ENCODE peak calls at places on chromosomes 16 and 17, in nine cellular contexts. U, R, N, X, M, Q, T, I and Z are unnamed samples.

GRCh38 chr17:57279432-57279831 is 23.1 kb downstream of the MSI2 start:
- DNase-seq in U (no peak), R (peak), N (no peak), X (no peak), M (no peak), Q (no peak), T (no peak), I (no peak), Z (no peak)

GRCh38 chr17:21375757-21376584 is at the start of gene KCNJ12:
- DNase-seq in U (no peak), R (peak), N (no peak), X (no peak), M (no peak), Q (no peak), T (no peak), I (no peak), Z (no peak)

GRCh38 chr17:76549215-76549518 is 9.3 kb downstream of the PRCD start:
- DNase-seq in U (no peak), R (no peak), N (no peak), X (no peak), M (no peak), Q (no peak), T (no peak), I (no peak), Z (no peak)

GRCh38 chr17:48981927-48982539 is 13.6 kb upstream of the GIP start:
- DNase-seq in U (no peak), R (no peak), N (no peak), X (no peak), M (no peak), Q (no peak), T (peak), I (no peak), Z (no peak)

GRCh38 chr16:51290410-51290809 is 139.3 kb upstream of the SALL1 start:
- DNase-seq in U (no peak), R (no peak), N (no peak), X (no peak), M (no peak), Q (no peak), T (no peak), I (no peak), Z (no peak)

GRCh38 chr16:67386861-67387455 is 6.3 kb downstream of the TPPP3 start:
- DNase-seq in U (no peak), R (no peak), N (no peak), X (no peak), M (no peak), Q (no peak), T (no peak), I (no peak), Z (no peak)

GRCh38 chr16:69798466-69798865 is 36.3 kb downstream of the WWP2 start:
- DNase-seq in U (no peak), R (peak), N (no peak), X (peak), M (no peak), Q (no peak), T (no peak), I (no peak), Z (no peak)

GRCh38 chr17:74354123-74354522 is 7.5 kb downstream of the BTBD17 start:
- DNase-seq in U (no peak), R (no peak), N (no peak), X (no peak), M (peak), Q (no peak), T (peak), I (no peak), Z (no peak)

GRCh38 chr16:82888616-82889015 is 261.8 kb downstream of the CDH13 start:
- DNase-seq in U (peak), R (peak), N (peak), X (peak), M (no peak), Q (no peak), T (no peak), I (peak), Z (peak)

GRCh38 chr17:52465407-52465806 is 306.9 kb upstream of the CA10 start:
- DNase-seq in U (no peak), R (no peak), N (no peak), X (no peak), M (no peak), Q (no peak), T (no peak), I (no peak), Z (no peak)

GRCh38 chr17:59155439-59156177 is at the start of gene PRR11:
- DNase-seq in U (peak), R (peak), N (peak), X (peak), M (peak), Q (no peak), T (peak), I (no peak), Z (peak)

GRCh38 chr17:40827746-40828453 is 5.5 kb upstream of the KRT10 start:
- DNase-seq in U (no peak), R (peak), N (no peak), X (peak), M (no peak), Q (no peak), T (no peak), I (no peak), Z (no peak)

GRCh38 chr16:88892065-88892464 is 25.6 kb upstream of the PABPN1L start:
- DNase-seq in U (no peak), R (no peak), N (no peak), X (no peak), M (no peak), Q (no peak), T (no peak), I (no peak), Z (no peak)

GRCh38 chr17:29569245-29569950 is 897 bp downstream of the TP53I13 start:
- DNase-seq in U (no peak), R (no peak), N (no peak), X (no peak), M (no peak), Q (no peak), T (no peak), I (no peak), Z (no peak)

GRCh38 chr16:89188064-89188441 is 12.3 kb downstream of the SLC22A31 start:
- DNase-seq in U (no peak), R (no peak), N (no peak), X (no peak), M (no peak), Q (no peak), T (no peak), I (no peak), Z (no peak)

GRCh38 chr17:29867643-29868181 is 62.3 kb downstream of the SSH2 start:
- DNase-seq in U (no peak), R (no peak), N (no peak), X (peak), M (no peak), Q (no peak), T (no peak), I (no peak), Z (no peak)

GRCh38 chr17:792277-792676 is 10.1 kb downstream of the MRM3 start:
- DNase-seq in U (no peak), R (no peak), N (no peak), X (no peak), M (no peak), Q (no peak), T (no peak), I (no peak), Z (no peak)

GRCh38 chr16:72072514-72073342 is 9.7 kb downstream of the HPR start:
- DNase-seq in U (no peak), R (no peak), N (no peak), X (peak), M (no peak), Q (no peak), T (no peak), I (peak), Z (no peak)

GRCh38 chr17:69175812-69176517 is 34.3 kb upstream of the ABCA6 start:
- DNase-seq in U (no peak), R (peak), N (peak), X (peak), M (no peak), Q (no peak), T (no peak), I (peak), Z (peak)

GRCh38 chr16:22370038-22370541 is 4.3 kb downstream of the CDR2 start:
- DNase-seq in U (no peak), R (no peak), N (peak), X (peak), M (no peak), Q (no peak), T (no peak), I (no peak), Z (no peak)

GRCh38 chr17:19867654-19868395 is at the start of gene ULK2:
- DNase-seq in U (no peak), R (peak), N (peak), X (peak), M (peak), Q (peak), T (peak), I (no peak), Z (no peak)

GRCh38 chr16:57996406-57997175 is 3.9 kb downstream of the ZNF319 start:
- DNase-seq in U (no peak), R (no peak), N (no peak), X (no peak), M (no peak), Q (no peak), T (no peak), I (no peak), Z (no peak)

GRCh38 chr17:78013683-78014467 is 55.4 kb downstream of the TNRC6C start:
- DNase-seq in U (peak), R (peak), N (no peak), X (peak), M (peak), Q (peak), T (peak), I (peak), Z (no peak)

GRCh38 chr17:77445030-77445907 is 304.5 kb downstream of the SEC14L1 start:
- DNase-seq in U (no peak), R (no peak), N (no peak), X (peak), M (peak), Q (peak), T (no peak), I (no peak), Z (no peak)

GRCh38 chr16:32116080-32116479 is 137.0 kb upstream of the TP53TG3D start:
- DNase-seq in U (no peak), R (no peak), N (no peak), X (no peak), M (no peak), Q (no peak), T (no peak), I (no peak), Z (no peak)

GRCh38 chr17:42285346-42286050 is 2.8 kb upstream of the STAT5A start:
- DNase-seq in U (no peak), R (no peak), N (no peak), X (no peak), M (no peak), Q (no peak), T (no peak), I (no peak), Z (no peak)

GRCh38 chr17:35163886-35164285 is 16.3 kb downstream of the UNC45B start:
- DNase-seq in U (no peak), R (no peak), N (no peak), X (no peak), M (no peak), Q (no peak), T (no peak), I (no peak), Z (no peak)

GRCh38 chr17:40564883-40565744 is at the start of gene CCR7:
- DNase-seq in U (no peak), R (no peak), N (no peak), X (no peak), M (peak), Q (no peak), T (no peak), I (no peak), Z (no peak)

GRCh38 chr16:79902351-79902750 is 301.8 kb upstream of the MAF start:
- DNase-seq in U (no peak), R (peak), N (no peak), X (no peak), M (no peak), Q (no peak), T (no peak), I (no peak), Z (no peak)

GRCh38 chr17:7262192-7263070 is at the start of gene CLDN7:
- DNase-seq in U (no peak), R (no peak), N (no peak), X (no peak), M (no peak), Q (no peak), T (peak), I (no peak), Z (no peak)
- H3K4me3 ChIP-seq in U (peak), R (peak), N (no peak), X (peak), M (peak), Q (peak), T (peak), I (peak), Z (peak)

GRCh38 chr16:12257926-12258561 is 281.5 kb downstream of the SNX29 start:
- DNase-seq in U (no peak), R (no peak), N (no peak), X (no peak), M (no peak), Q (no peak), T (no peak), I (no peak), Z (no peak)
- TF ChIP-seq CTCF in U (no peak), R (no peak), N (no peak), X (no peak), M (no peak), Q (no peak), T (peak), I (no peak), Z (no peak)

GRCh38 chr17:34076743-34077631 is 178.1 kb upstream of the CCL2 start:
- DNase-seq in U (no peak), R (no peak), N (no peak), X (no peak), M (no peak), Q (no peak), T (no peak), I (no peak), Z (no peak)
- H3K4me3 ChIP-seq in U (no peak), R (no peak), N (no peak), X (no peak), M (no peak), Q (no peak), T (no peak), I (no peak), Z (no peak)

DNA sequence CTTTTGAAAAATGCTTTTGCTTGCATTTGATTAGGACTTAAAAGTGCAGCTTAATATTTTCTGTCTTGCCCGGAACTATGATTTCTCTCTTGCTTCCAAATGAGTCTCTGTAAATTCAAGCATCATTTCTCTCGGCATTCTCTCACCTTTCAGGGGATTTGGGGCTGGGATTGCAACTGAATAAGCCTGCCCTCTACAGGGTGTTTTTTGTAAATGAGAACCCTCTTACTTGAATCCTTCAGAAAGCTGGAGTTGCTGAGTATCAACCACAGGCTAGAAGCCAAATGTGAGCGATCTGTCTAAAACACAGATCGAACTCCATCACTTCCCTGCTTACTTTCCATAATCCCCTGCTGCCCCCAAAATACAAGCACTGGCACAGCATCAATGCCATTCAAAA is 234.6 kb downstream of the TMEM114 start:
- DNase-seq in U (no peak), R (no peak), N (no peak), X (no peak), M (no peak), Q (no peak), T (no peak), I (no peak), Z (no peak)
- TF ChIP-seq CTCF in U (no peak), R (no peak), N (no peak), X (no peak), M (no peak), Q (no peak), T (peak), I (no peak), Z (peak)

DNA sequence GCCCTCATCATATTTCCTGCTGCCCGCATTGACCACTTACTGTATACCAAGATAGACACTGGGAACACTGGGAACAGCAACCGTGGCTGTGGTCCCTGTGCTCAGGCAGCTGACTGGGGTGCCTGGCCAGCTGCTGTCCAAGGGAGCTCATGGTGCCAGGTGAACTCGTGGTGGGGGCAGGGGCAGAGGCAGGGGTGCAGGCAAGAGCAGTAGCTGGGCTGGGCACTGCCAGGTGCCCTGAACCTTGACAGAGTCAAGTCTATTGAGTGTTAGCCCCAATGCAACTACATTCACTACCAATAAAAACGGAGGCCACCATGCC is 202.5 kb downstream of the C16orf78 start:
- DNase-seq in U (no peak), R (no peak), N (no peak), X (no peak), M (no peak), Q (no peak), T (no peak), I (no peak), Z (no peak)
- H3K4me3 ChIP-seq in U (no peak), R (no peak), N (no peak), X (no peak), M (no peak), Q (no peak), T (no peak), I (no peak), Z (no peak)

GRCh38 chr16:10729649-10730048 is 14.0 kb upstream of the NUBP1 start:
- DNase-seq in U (no peak), R (peak), N (peak), X (peak), M (no peak), Q (no peak), T (no peak), I (peak), Z (no peak)
- TF ChIP-seq CTCF in U (peak), R (no peak), N (peak), X (no peak), M (no peak), Q (no peak), T (no peak), I (no peak), Z (peak)

DNA sequence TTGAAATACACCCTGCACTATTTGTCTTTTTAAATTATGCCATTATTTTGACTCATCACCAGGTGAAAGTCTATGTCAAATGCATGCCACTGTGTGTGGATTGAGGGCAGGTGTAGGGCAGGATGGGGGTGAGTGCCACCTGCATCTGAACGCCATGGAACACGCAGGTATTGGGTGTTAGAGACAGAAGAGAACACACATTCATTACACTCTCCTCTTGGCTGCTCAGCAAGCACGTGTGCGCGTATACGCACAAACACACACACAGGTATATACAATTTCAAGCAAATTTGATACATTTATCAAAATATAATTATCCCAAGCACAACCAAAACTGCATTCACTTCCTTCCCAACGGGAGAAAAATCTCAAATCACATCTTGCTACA is 268.9 kb downstream of the NTN1 start:
- DNase-seq in U (no peak), R (no peak), N (no peak), X (no peak), M (no peak), Q (no peak), T (no peak), I (no peak), Z (no peak)
- H3K4me3 ChIP-seq in U (no peak), R (no peak), N (no peak), X (no peak), M (no peak), Q (no peak), T (no peak), I (no peak), Z (no peak)

GRCh38 chr16:27748868-27749546 is 199.1 kb downstream of the KATNIP start:
- DNase-seq in U (peak), R (peak), N (peak), X (peak), M (peak), Q (peak), T (no peak), I (peak), Z (peak)
- TF ChIP-seq CTCF in U (peak), R (peak), N (no peak), X (peak), M (peak), Q (peak), T (peak), I (peak), Z (peak)

GRCh38 chr16:676565-677297 is 1.3 kb downstream of the RHBDL1 start:
- DNase-seq in U (no peak), R (no peak), N (no peak), X (no peak), M (no peak), Q (no peak), T (peak), I (no peak), Z (no peak)

GRCh38 chr16:677306-678190 is 2.1 kb downstream of the RHBDL1 start:
- DNase-seq in U (no peak), R (no peak), N (no peak), X (no peak), M (no peak), Q (no peak), T (peak), I (no peak), Z (no peak)

GRCh38 chr16:674214-674881 is 1.1 kb upstream of the RHBDL1 start:
- DNase-seq in U (no peak), R (no peak), N (no peak), X (no peak), M (no peak), Q (no peak), T (peak), I (no peak), Z (no peak)

GRCh38 chr16:674968-675883 is at the start of gene RHBDL1:
- DNase-seq in U (no peak), R (peak), N (no peak), X (peak), M (peak), Q (no peak), T (peak), I (no peak), Z (no peak)

DNA sequence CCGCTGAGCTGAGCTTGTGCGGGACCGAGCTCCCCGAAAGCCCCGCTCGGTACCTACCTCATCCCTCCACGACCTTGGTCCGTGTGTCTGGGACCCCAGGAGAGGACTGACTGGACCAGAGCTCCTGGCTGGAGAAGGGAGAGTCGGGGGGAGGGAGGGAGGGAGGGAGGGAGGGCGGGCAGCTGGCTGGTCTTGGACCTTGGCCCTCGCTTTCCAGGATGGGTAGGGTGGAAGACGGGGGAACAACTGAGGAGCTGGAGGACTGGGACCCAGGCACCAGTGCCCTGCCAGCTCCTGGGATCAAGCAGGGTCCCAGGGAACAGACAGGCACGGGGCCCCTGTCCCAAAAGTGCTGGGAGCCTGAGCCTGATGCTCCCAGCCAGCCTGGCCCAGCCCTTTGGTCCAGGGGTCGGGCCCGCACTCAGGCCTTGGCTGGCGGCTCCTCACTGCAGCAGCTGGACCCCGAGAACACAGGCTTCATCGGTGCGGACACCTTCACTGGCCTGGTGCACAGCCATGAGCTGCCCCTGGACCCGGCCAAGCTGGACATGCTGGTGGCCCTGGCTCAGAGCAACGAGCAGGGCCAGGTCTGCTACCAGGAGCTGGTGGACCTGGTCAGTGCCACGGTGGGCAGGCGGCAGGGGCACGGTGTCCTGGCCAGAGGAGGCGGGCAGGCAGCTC is 553 bp downstream of the RHBDL1 start:
- DNase-seq in U (no peak), R (no peak), N (no peak), X (no peak), M (no peak), Q (no peak), T (peak), I (no peak), Z (no peak)
- H3K4me3 ChIP-seq in U (peak), R (peak), N (peak), X (peak), M (no peak), Q (no peak), T (peak), I (no peak), Z (peak)

GRCh38 chr17:79444226-79444625 is 166.6 kb downstream of the RBFOX3 start:
- DNase-seq in U (no peak), R (no peak), N (no peak), X (no peak), M (no peak), Q (no peak), T (no peak), I (no peak), Z (no peak)
- TF ChIP-seq CTCF in U (no peak), R (no peak), N (no peak), X (no peak), M (no peak), Q (no peak), T (no peak), I (no peak), Z (no peak)